ENCODE peak calls at places on chromosomes 3 and 15, in four cellular contexts. E is K562, G is IMR-90, S is H1. A is an unnamed sample.

GRCh38 chr3:126442099-126442848 is 33.4 kb downstream of the ZXDC start:
- DNase-seq in E (no peak), G (peak), S (no peak), A (no peak)

GRCh38 chr15:71151061-71151460 is 35.8 kb downstream of the THSD4 start:
- DNase-seq in E (no peak), G (peak), S (no peak), A (no peak)

GRCh38 chr15:62619526-62619925 is 423.0 kb upstream of the TPM1 start:
- DNase-seq in S (no peak), E (no peak), G (no peak), A (no peak)

GRCh38 chr3:105791134-105791533 is 77.7 kb downstream of the CBLB start:
- DNase-seq in E (no peak), G (peak), S (no peak), A (no peak)

GRCh38 chr15:48859426-48859825 is 18.5 kb upstream of the EID1 start:
- DNase-seq in G (peak), E (no peak), S (no peak), A (no peak)

GRCh38 chr3:109369510-109369909 is 32.2 kb upstream of the DPPA4 start:
- DNase-seq in G (no peak), E (no peak), S (no peak), A (no peak)

GRCh38 chr3:44120721-44121582 is 120.7 kb upstream of the TOPAZ1 start:
- DNase-seq in E (no peak), G (no peak), S (no peak), A (no peak)

GRCh38 chr15:88865498-88866099 is 29.7 kb downstream of the HAPLN3 start:
- DNase-seq in S (no peak), E (peak), G (no peak), A (no peak)

GRCh38 chr3:97763586-97764148 is 891 bp upstream of the ARL6 start:
- DNase-seq in S (no peak), E (peak), G (peak), A (no peak)

GRCh38 chr15:51094606-51095569 is at the start of gene TNFAIP8L3:
- DNase-seq in E (no peak), G (no peak), S (peak), A (no peak)

GRCh38 chr3:111315911-111316310 is 226.1 kb upstream of the CD96 start:
- DNase-seq in E (no peak), S (no peak), G (peak), A (no peak)

GRCh38 chr3:184540777-184541681 is 20.6 kb upstream of the EPHB3 start:
- DNase-seq in S (peak), G (peak), E (peak), A (no peak)

GRCh38 chr15:63832620-63833245 is 1.0 kb downstream of the HERC1 start:
- DNase-seq in G (no peak), E (no peak), S (no peak), A (no peak)

GRCh38 chr15:84852212-84852611 is 32.2 kb upstream of the SLC28A1 start:
- DNase-seq in S (no peak), E (no peak), G (no peak), A (no peak)

GRCh38 chr3:166663194-166663593 is 716.9 kb downstream of the ZBBX start:
- DNase-seq in E (no peak), S (no peak), G (no peak), A (no peak)

GRCh38 chr3:14647976-14648955 is 3.3 kb upstream of the CCDC174 start:
- DNase-seq in S (no peak), G (no peak), E (no peak), A (no peak)

GRCh38 chr3:123780656-123781055 is 103.5 kb downstream of the MYLK start:
- DNase-seq in G (peak), S (no peak), E (no peak), A (no peak)

GRCh38 chr3:175129126-175129525 is 270.0 kb downstream of the NAALADL2 start:
- DNase-seq in S (no peak), G (peak), E (no peak), A (no peak)

GRCh38 chr15:63212050-63212973 is 22.9 kb downstream of the RAB8B start:
- DNase-seq in G (peak), E (peak), S (no peak), A (peak)

GRCh38 chr15:49415638-49416037 is 7.4 kb upstream of the FGF7 start:
- DNase-seq in E (no peak), G (peak), S (no peak), A (no peak)

GRCh38 chr3:115512565-115513410 is 110.5 kb upstream of the GAP43 start:
- DNase-seq in S (peak), G (peak), E (no peak), A (no peak)

GRCh38 chr15:64503640-64504039 is 43.3 kb downstream of the ZNF609 start:
- DNase-seq in G (no peak), S (no peak), E (no peak), A (no peak)

GRCh38 chr3:34742151-34742550 is 897.2 kb upstream of the ARPP21 start:
- DNase-seq in S (no peak), G (no peak), E (no peak), A (no peak)

GRCh38 chr3:190504354-190505125 is 9.3 kb upstream of the IL1RAP start:
- DNase-seq in E (no peak), G (peak), S (no peak), A (no peak)

GRCh38 chr3:162295323-162295983 is 798.8 kb downstream of the OTOL1 start:
- DNase-seq in G (peak), S (no peak), E (no peak), A (no peak)

GRCh38 chr3:149790265-149790664 is 2.1 kb downstream of the ANKUB1 start:
- DNase-seq in G (peak), S (no peak), E (no peak), A (no peak)

GRCh38 chr3:196274585-196274984 is 12.9 kb downstream of the PCYT1A start:
- DNase-seq in G (peak), S (no peak), E (peak), A (peak)

GRCh38 chr3:58242340-58242739 is 4.7 kb downstream of the ABHD6 start:
- DNase-seq in S (no peak), E (no peak), G (no peak), A (no peak)

GRCh38 chr3:31039145-31039544 is 144.7 kb upstream of the GADL1 start:
- DNase-seq in S (no peak), E (no peak), G (no peak), A (no peak)

DNA sequence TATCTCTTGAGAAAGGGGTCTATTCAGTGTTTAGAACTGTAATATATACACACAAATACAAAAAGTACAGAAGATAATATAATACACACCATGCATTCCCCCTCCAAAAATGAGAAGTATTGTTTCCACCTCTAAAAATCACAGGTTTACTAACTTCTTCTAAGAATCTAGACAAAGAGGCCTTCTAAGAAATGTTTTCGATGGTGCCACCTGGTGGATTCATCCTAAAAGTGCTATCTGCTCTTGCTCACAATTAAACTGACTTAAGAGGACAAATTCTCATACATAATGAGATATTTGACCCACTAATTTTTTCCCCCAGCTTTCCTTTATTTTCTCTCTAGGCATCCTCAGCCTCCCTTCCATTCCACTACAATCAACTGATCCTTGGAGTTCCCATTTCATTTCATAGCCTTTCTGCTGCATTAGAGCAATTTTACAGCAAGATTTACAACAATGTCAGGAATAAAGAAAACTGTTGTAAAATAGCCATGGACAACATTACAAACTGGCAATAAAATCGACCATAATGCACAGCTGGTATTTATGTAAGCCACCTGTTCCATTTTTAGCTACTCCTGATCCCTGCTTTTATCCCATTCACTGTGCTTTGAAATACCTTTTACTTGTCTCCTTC is 124.6 kb downstream of the ARRDC4 start:
- DNase-seq in E (no peak), S (no peak), G (peak), A (no peak)
- TF ChIP-seq CHD1 in E (no peak), S (no peak), G (no peak), A (no peak)

DNA sequence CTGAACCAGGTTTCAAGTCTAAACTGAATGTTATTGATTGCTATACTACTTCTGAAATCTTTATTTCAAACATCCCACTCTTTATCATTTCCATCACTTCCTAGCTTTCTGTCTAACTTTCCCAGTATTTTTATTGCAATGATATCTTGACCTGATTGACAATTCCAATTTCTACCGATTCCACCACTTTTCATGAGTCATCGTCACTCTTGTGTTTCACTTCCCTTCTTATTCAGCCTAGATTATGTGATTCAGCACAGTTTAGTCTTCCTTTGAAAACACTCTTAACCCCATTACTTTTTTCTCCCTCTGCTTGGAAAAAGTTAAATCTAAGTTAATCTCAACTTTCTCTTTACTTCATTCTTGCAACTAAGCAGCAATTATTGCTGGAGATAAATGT is 62.6 kb downstream of the SLC7A14 start:
- DNase-seq in E (no peak), G (peak), S (no peak), A (no peak)
- TF ChIP-seq CHD1 in E (no peak), G (no peak), S (no peak), A (no peak)

DNA sequence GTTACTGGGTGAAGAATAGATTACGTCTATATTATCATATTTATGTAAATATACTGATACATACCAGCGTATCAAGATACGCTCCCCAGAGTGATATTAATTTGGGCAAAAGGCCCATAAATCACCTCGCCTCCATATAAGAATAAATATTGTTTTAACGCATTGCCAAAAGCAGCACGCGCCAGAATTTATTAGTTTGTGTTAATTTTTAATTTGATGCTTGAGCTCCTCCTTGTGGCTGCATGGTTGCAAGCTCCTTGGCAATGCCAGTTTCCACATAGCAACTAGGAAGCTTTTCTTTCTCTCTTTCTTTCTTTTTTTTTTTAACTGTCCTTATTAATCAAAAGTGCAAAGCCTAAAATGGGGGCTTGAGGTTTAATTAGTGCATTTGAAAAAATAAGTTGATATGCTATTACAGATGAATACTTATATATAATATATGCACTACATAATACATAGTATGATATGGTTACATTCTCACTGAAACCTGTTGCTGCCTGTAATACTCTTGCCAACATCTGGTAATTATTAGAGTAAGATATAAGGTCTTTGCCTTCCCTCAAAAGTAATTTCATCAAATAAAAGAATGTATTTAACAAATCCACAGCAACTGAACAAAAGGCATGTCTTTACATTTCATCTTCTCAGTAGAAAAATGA is 242.7 kb upstream of the UBE2E2 start:
- DNase-seq in G (peak), E (no peak), S (no peak), A (no peak)
- TF ChIP-seq CHD1 in G (no peak), E (no peak), S (no peak), A (no peak)

GRCh38 chr3:40109641-40110490 is 199.6 kb upstream of the EIF1B start:
- DNase-seq in S (peak), G (no peak), E (no peak), A (no peak)
- TF ChIP-seq CHD1 in S (no peak), G (no peak), E (no peak), A (no peak)

GRCh38 chr3:171163724-171164465 is 137.4 kb upstream of the SLC2A2 start:
- DNase-seq in S (no peak), E (no peak), G (no peak), A (no peak)
- TF ChIP-seq CHD1 in S (no peak), E (no peak), G (no peak), A (no peak)

GRCh38 chr3:24595801-24596200 is 101.2 kb upstream of the THRB start:
- DNase-seq in G (no peak), E (no peak), S (no peak), A (no peak)

GRCh38 chr3:24604215-24604614 is 109.6 kb upstream of the THRB start:
- DNase-seq in E (no peak), G (no peak), S (no peak), A (no peak)

GRCh38 chr3:24596626-24597025 is 102.0 kb upstream of the THRB start:
- DNase-seq in E (no peak), S (no peak), G (no peak), A (no peak)

GRCh38 chr3:24601500-24601899 is 106.8 kb upstream of the THRB start:
- DNase-seq in G (no peak), E (no peak), S (no peak), A (no peak)

GRCh38 chr3:24598691-24599090 is 104.0 kb upstream of the THRB start:
- DNase-seq in G (no peak), S (no peak), E (no peak), A (no peak)
- TF ChIP-seq CHD1 in G (no peak), S (no peak), E (no peak), A (no peak)